ENCODE peak calls at places on chromosomes 11 and 22, in four cellular contexts. S is activated T-helper 1 cell treated with anti-CD3 and anti-CD28 coated beads, Interleukin-2, amount 50 U/mL, for 16 hours; V is EH; Y is iris pigment epithelial cell. L is an unnamed sample.

GRCh38 chr11:76025068-76025467 is 181.2 kb downstream of the WNT11 start:
- DNase-seq in S (no peak), V (peak), Y (peak), L (no peak)

GRCh38 chr11:34356130-34356529 is 1.7 kb downstream of the ABTB2 start:
- DNase-seq in S (no peak), V (no peak), Y (no peak), L (no peak)

GRCh38 chr11:2891901-2892214 is 6.3 kb upstream of the CDKN1C start:
- DNase-seq in S (no peak), V (no peak), Y (no peak), L (peak)

GRCh38 chr22:17264321-17265052 is 45.3 kb upstream of the ADA2 start:
- DNase-seq in S (no peak), V (peak), Y (peak), L (no peak)

GRCh38 chr11:79025622-79026021 is 415.2 kb downstream of the TENM4 start:
- DNase-seq in S (no peak), V (no peak), Y (no peak), L (no peak)

GRCh38 chr22:32031466-32031865 is 11.6 kb upstream of the SLC5A1 start:
- DNase-seq in S (no peak), V (no peak), Y (no peak), L (no peak)

GRCh38 chr22:45284705-45285305 is at the start of gene UPK3A:
- DNase-seq in S (no peak), V (no peak), Y (no peak), L (peak)

GRCh38 chr22:50016308-50016987 is 3.9 kb upstream of the IL17REL start:
- DNase-seq in S (no peak), V (no peak), Y (no peak), L (no peak)

GRCh38 chr22:39017596-39018365 is 3.1 kb upstream of the APOBEC3D start:
- DNase-seq in S (no peak), V (no peak), Y (no peak), L (no peak)

GRCh38 chr22:20027966-20028854 is 7.3 kb downstream of the TANGO2 start:
- DNase-seq in S (no peak), V (peak), Y (peak), L (no peak)

GRCh38 chr11:75576445-75577049 is 14.5 kb downstream of the SERPINH1 start:
- DNase-seq in S (no peak), V (peak), Y (no peak), L (no peak)

GRCh38 chr11:16195659-16196058 is 160.7 kb downstream of the SOX6 start:
- DNase-seq in S (no peak), V (peak), Y (peak), L (no peak)

GRCh38 chr22:27317156-27317555 is 484.4 kb downstream of the MN1 start:
- DNase-seq in S (no peak), V (peak), Y (no peak), L (no peak)

GRCh38 chr11:93034031-93034430 is 64.6 kb downstream of the MTNR1B start:
- DNase-seq in S (no peak), V (peak), Y (peak), L (no peak)

GRCh38 chr11:123741159-123741951 is at the start of gene ZNF202:
- DNase-seq in S (peak), V (peak), Y (peak), L (peak)

GRCh38 chr11:108223449-108224149 is 732 bp downstream of the ATM start:
- DNase-seq in S (no peak), V (peak), Y (peak), L (no peak)

GRCh38 chr11:3920148-3920852 is 64.8 kb downstream of the STIM1 start:
- DNase-seq in S (peak), V (peak), Y (peak), L (peak)

GRCh38 chr11:36235750-36236149 is 53.5 kb downstream of the COMMD9 start:
- DNase-seq in S (no peak), V (peak), Y (peak), L (no peak)

GRCh38 chr22:35568751-35569725 is 28.4 kb downstream of the RASD2 start:
- DNase-seq in S (no peak), V (peak), Y (peak), L (no peak)

GRCh38 chr22:37675930-37676571 is 615 bp downstream of the LGALS1 start:
- DNase-seq in S (no peak), V (peak), Y (peak), L (no peak)

GRCh38 chr22:37304595-37305343 is 22.5 kb downstream of the CYTH4 start:
- DNase-seq in S (no peak), V (peak), Y (peak), L (no peak)

GRCh38 chr11:72943664-72944063 is 129.5 kb downstream of the ATG16L2 start:
- DNase-seq in S (no peak), V (no peak), Y (no peak), L (no peak)

GRCh38 chr22:50599816-50600454 is 658 bp upstream of the MAPK8IP2 start:
- DNase-seq in S (peak), V (peak), Y (peak), L (peak)

GRCh38 chr11:118086913-118087768 is at the start of gene SMIM35:
- DNase-seq in S (no peak), V (no peak), Y (no peak), L (no peak)

GRCh38 chr22:26769663-26770062 is 112.3 kb downstream of the MIAT start:
- DNase-seq in S (no peak), V (no peak), Y (no peak), L (no peak)

GRCh38 chr22:41285441-41285819 is 557 bp downstream of the RANGAP1 start:
- DNase-seq in S (peak), V (peak), Y (peak), L (peak)

GRCh38 chr11:111229604-111230003 is 15.9 kb upstream of the POU2AF2 start:
- DNase-seq in S (no peak), V (no peak), Y (peak), L (no peak)

GRCh38 chr11:123194308-123195181 is 503 bp downstream of the CLMP start:
- DNase-seq in S (no peak), V (peak), Y (no peak), L (no peak)

GRCh38 chr11:109423114-109423859 is 1.3 kb downstream of the C11orf87 start:
- DNase-seq in S (no peak), V (peak), Y (peak), L (no peak)

GRCh38 chr11:30733748-30734147 is 147.6 kb upstream of the MPPED2 start:
- DNase-seq in S (no peak), V (no peak), Y (no peak), L (no peak)

GRCh38 chr22:23387827-23388491 is 192.1 kb downstream of the IGLL1 start:
- DNase-seq in S (no peak), V (no peak), Y (no peak), L (no peak)

GRCh38 chr11:15801616-15802015 is 554.7 kb downstream of the SOX6 start:
- DNase-seq in S (no peak), V (peak), Y (no peak), L (no peak)

GRCh38 chr11:102762414-102762813 is 18.0 kb downstream of the MMP10 start:
- DNase-seq in S (no peak), V (peak), Y (peak), L (no peak)

GRCh38 chr22:20571078-20571503 is 63.7 kb downstream of the MED15 start:
- DNase-seq in S (no peak), V (no peak), Y (no peak), L (no peak)